ENCODE peak calls at places on chromosomes 11 and 22, in seven cellular contexts. F is PC-3, G is neural progenitor cell, X is MM.1S, K is GM23338, Q is HCT116, N is hepatocyte. W is an unnamed sample.

GRCh38 chr22:46303347-46303965 is 6.8 kb downstream of the GTSE1 start:
- DNase-seq in F (peak; percentile 20), G (no peak), X (no peak), K (no peak), Q (no peak), N (no peak), W (peak; percentile 61)

GRCh38 chr11:5138256-5138655 is at the start of gene OR52A5:
- DNase-seq in F (no peak), G (no peak), X (no peak), K (no peak), Q (no peak), N (no peak), W (no peak)

GRCh38 chr22:22866381-22867111 is 21.1 kb upstream of the IGLL5 start:
- DNase-seq in F (peak; percentile 2), G (no peak), X (no peak), K (no peak), Q (no peak), N (no peak), W (peak; percentile 43)

GRCh38 chr22:49569286-49570031 is 258.2 kb downstream of the BRD1 start:
- DNase-seq in F (no peak), G (no peak), X (no peak), K (no peak), Q (no peak), N (no peak), W (no peak)

GRCh38 chr22:26851125-26851524 is 193.7 kb downstream of the MIAT start:
- DNase-seq in F (no peak), G (no peak), X (no peak), K (no peak), Q (no peak), N (no peak), W (no peak)

GRCh38 chr22:36077261-36077660 is 48.6 kb upstream of the RBFOX2 start:
- DNase-seq in F (peak; percentile 20), G (no peak), X (no peak), K (no peak), Q (no peak), N (no peak), W (peak; percentile 87)

GRCh38 chr11:34327804-34328631 is 29.8 kb downstream of the ABTB2 start:
- DNase-seq in F (no peak), G (no peak), X (no peak), K (no peak), Q (no peak), N (no peak), W (no peak)

GRCh38 chr11:44029507-44029845 is 18.3 kb upstream of the ACCSL start:
- DNase-seq in F (no peak), G (peak; percentile 32), X (no peak), K (no peak), Q (no peak), N (no peak), W (peak; percentile 52)

GRCh38 chr22:47088480-47089145 is 326.2 kb downstream of the TBC1D22A start:
- DNase-seq in F (no peak), G (no peak), X (no peak), K (no peak), Q (no peak), N (no peak), W (no peak)

GRCh38 chr11:121099885-121100284 is 1.2 kb upstream of the TECTA start:
- DNase-seq in F (peak; percentile 68), G (no peak), X (no peak), K (no peak), Q (no peak), N (no peak), W (peak; percentile 50)

GRCh38 chr11:24511518-24511917 is 14.7 kb downstream of the LUZP2 start:
- DNase-seq in F (peak; percentile 63), G (no peak), X (no peak), K (no peak), Q (no peak), N (no peak), W (no peak)

GRCh38 chr11:96001037-96001436 is 77.1 kb upstream of the MTMR2 start:
- DNase-seq in F (no peak), G (no peak), X (no peak), K (no peak), Q (no peak), N (no peak), W (peak; percentile 96)

GRCh38 chr22:25193548-25193947 is 6.1 kb upstream of the CRYBB3 start:
- DNase-seq in F (no peak), G (peak; percentile 70), X (peak; percentile 21), K (peak; percentile 71), Q (no peak), N (peak; percentile 29), W (peak; percentile 7)

GRCh38 chr22:23213031-23213555 is 32.8 kb downstream of the BCR start:
- DNase-seq in F (no peak), G (no peak), X (no peak), K (no peak), Q (no peak), N (no peak), W (no peak)

DNA sequence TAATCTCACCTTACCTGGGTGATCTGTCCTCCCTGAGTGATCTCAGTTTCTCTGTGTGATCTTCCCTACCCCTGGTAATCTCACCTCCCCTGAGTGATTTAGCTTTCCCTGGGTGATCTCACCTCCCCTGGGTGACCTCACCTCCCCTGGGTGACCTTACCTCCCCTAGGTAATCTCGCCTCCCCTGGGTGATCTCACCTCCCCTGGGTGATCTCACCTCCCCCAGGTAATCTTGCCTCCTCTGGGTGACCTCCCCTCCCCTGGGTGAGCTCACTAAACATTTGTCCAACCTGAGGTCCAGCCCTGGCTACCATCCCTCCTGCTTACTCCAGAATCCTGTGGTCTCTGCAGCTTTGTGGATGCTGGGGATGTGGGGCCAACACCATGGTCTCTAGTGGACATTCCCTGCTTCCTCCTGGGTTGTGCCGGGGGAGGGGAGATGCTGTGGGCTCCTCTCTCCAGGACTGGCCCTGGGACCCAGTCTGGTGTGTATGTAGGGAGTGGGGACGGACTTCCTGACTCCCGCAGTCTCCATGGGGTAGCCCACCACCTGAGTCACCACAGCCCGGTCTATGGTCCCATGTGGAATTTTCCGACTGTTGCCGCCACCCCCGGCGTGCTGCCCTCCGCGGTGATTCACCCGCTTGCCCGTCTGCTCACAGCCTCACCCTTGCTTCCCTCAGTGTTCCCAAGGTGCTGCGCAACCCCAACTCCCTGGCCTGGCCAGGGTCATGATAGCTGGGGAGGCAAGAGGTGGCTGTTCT is 9.9 kb downstream of the LSP1 start:
- DNase-seq in F (no peak), G (no peak), X (no peak), K (no peak), Q (peak; percentile 33), N (no peak), W (peak; percentile 58)
- TF ChIP-seq EZH2 in F (no peak), G (no peak), X (no peak), K (no peak), Q (no peak), N (no peak), W (no peak)

GRCh38 chr11:61181489-61181888 is 20.3 kb upstream of the VPS37C start:
- DNase-seq in F (no peak), G (no peak), X (no peak), K (no peak), Q (no peak), N (no peak), W (no peak)

GRCh38 chr11:61189933-61190332 is 13.4 kb upstream of the PGA3 start:
- DNase-seq in F (no peak), G (no peak), X (no peak), K (no peak), Q (no peak), N (no peak), W (no peak)

GRCh38 chr11:61183645-61184044 is 19.7 kb upstream of the PGA3 start:
- DNase-seq in F (no peak), G (no peak), X (no peak), K (no peak), Q (no peak), N (no peak), W (no peak)

GRCh38 chr11:61187505-61188130 is 15.7 kb upstream of the PGA3 start:
- DNase-seq in F (peak; percentile 91), G (peak; percentile 90), X (peak; percentile 70), K (peak; percentile 93), Q (peak; percentile 74), N (peak; percentile 90), W (peak; percentile 80)

GRCh38 chr11:61186504-61186903 is 16.8 kb upstream of the PGA3 start:
- DNase-seq in F (no peak), G (no peak), X (no peak), K (no peak), Q (no peak), N (no peak), W (no peak)
- TF ChIP-seq EZH2phosphoT487 in F (no peak), G (no peak), X (no peak), K (no peak), Q (no peak), N (no peak), W (no peak)

GRCh38 chr11:115760921-115761320 is 256.7 kb upstream of the CADM1 start:
- DNase-seq in F (no peak), G (peak; percentile 60), X (no peak), K (no peak), Q (no peak), N (no peak), W (no peak)

GRCh38 chr11:115758011-115758410 is 253.8 kb upstream of the CADM1 start:
- DNase-seq in F (no peak), G (no peak), X (no peak), K (no peak), Q (no peak), N (no peak), W (no peak)

GRCh38 chr11:115761348-115761747 is 257.1 kb upstream of the CADM1 start:
- DNase-seq in F (no peak), G (no peak), X (no peak), K (peak; percentile 15), Q (no peak), N (no peak), W (no peak)

GRCh38 chr11:115760528-115760837 is 256.3 kb upstream of the CADM1 start:
- DNase-seq in F (no peak), G (peak; percentile 43), X (no peak), K (peak; percentile 21), Q (no peak), N (no peak), W (no peak)

DNA sequence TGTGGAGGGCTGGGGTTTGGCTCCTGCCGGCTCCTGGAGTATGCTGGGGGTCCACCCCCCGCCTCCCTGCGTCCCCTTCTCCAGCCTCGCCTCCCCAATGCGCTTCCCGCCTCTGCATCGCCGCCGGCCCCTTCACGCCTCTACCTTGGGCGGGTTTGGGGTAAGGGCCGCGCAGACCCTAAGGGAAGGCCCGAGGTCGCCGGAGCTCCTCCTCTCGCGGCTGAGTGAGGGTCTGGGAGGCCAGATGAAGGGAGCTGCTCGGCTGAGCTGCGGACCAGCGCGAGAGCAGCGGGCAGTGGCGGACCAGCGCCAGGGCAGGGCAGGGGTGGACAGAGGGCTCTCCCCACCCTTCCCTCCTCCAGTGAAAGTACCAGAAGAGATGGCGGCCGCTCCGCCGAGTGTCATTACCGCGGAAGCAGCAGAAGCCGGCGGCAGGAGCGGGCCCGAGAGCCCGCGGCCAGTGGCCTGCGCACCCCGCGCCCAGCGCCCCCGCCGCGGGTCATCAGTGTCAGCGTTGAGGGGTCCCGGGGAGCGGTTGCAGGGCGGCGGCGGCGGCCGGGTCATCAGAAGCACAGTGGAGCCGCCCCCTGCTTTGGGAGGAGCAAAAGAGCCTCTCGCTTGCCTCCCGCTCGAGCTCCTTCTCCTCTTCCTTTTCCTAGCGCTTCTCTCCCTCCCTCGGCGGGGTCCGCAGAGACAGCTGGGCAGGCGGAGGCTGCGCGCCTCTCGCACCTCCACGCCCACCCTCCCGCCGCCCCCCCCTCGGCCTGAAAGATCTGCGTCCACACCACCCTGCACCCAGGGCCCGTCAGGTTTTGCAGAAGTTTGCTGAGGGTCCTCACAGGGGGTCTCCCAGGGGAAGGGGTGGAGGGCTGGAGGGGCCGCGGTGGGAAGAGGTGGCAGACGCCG is 255.7 kb upstream of the CADM1 start:
- DNase-seq in F (no peak), G (peak; percentile 73), X (no peak), K (peak; percentile 71), Q (no peak), N (peak; percentile 49), W (peak; percentile 30)
- TF ChIP-seq EZH2 in F (no peak), G (no peak), X (no peak), K (peak; percentile 55), Q (no peak), N (peak; percentile 31), W (no peak)

GRCh38 chr22:37827056-37827455 is 3.9 kb downstream of the GALR3 start:
- DNase-seq in F (no peak), G (no peak), X (no peak), K (no peak), Q (no peak), N (no peak), W (no peak)
- TF ChIP-seq EZH2phosphoT487 in F (no peak), G (no peak), X (no peak), K (no peak), Q (no peak), N (no peak), W (no peak)